ENCODE peak calls at places on chromosomes 13 and 19, in six cellular contexts. I is aorta, H is right cardiac atrium, P is Caco-2, V is stomach, X is colonic mucosa. N is an unnamed sample. For H3K4me1, the result is how much of the 10 kb centered on the place peaks cover.

GRCh38 chr13:39047560-39047959 is 9.3 kb downstream of the NHLRC3 start:
- DNase-seq in I (no peak), H (no peak), P (peak), V (no peak), X (no peak), N (no peak)

GRCh38 chr13:79995334-79995733 is 345.6 kb downstream of the SPRY2 start:
- DNase-seq in I (no peak), H (no peak), P (no peak), V (no peak), X (no peak), N (no peak)

GRCh38 chr19:45632468-45633196 is 6.6 kb downstream of the EML2 start:
- DNase-seq in I (peak), H (peak), P (peak), V (peak), X (peak), N (no peak)

GRCh38 chr19:45440259-45440638 is 16.5 kb upstream of the ERCC1 start:
- DNase-seq in I (no peak), H (no peak), P (no peak), V (no peak), X (no peak), N (no peak)

GRCh38 chr19:31676271-31677004 is 327.2 kb upstream of the TSHZ3 start:
- DNase-seq in I (no peak), H (no peak), P (peak), V (no peak), X (no peak), N (no peak)

GRCh38 chr13:74115138-74115537 is 19.1 kb downstream of the KLF12 start:
- DNase-seq in I (no peak), H (no peak), P (no peak), V (no peak), X (no peak), N (no peak)

GRCh38 chr19:10662384-10663251 is 8.5 kb downstream of the ILF3 start:
- DNase-seq in I (no peak), H (no peak), P (no peak), V (no peak), X (no peak), N (no peak)

GRCh38 chr13:108463365-108463764 is 166.0 kb upstream of the MYO16 start:
- DNase-seq in I (no peak), H (no peak), P (no peak), V (no peak), X (no peak), N (no peak)

GRCh38 chr13:40026741-40027140 is 371.3 kb downstream of the COG6 start:
- DNase-seq in I (no peak), H (no peak), P (no peak), V (no peak), X (no peak), N (no peak)

GRCh38 chr13:106515635-106516254 is 19.7 kb downstream of the EFNB2 start:
- DNase-seq in I (no peak), H (no peak), P (no peak), V (no peak), X (no peak), N (no peak)

GRCh38 chr13:106520205-106521004 is 15.1 kb downstream of the EFNB2 start:
- DNase-seq in I (no peak), H (no peak), P (no peak), V (no peak), X (no peak), N (no peak)

GRCh38 chr13:106518535-106518934 is 16.9 kb downstream of the EFNB2 start:
- DNase-seq in I (no peak), H (no peak), P (no peak), V (no peak), X (no peak), N (no peak)

GRCh38 chr13:106514928-106515634 is 20.4 kb downstream of the EFNB2 start:
- DNase-seq in I (no peak), H (no peak), P (no peak), V (no peak), X (no peak), N (no peak)

DNA sequence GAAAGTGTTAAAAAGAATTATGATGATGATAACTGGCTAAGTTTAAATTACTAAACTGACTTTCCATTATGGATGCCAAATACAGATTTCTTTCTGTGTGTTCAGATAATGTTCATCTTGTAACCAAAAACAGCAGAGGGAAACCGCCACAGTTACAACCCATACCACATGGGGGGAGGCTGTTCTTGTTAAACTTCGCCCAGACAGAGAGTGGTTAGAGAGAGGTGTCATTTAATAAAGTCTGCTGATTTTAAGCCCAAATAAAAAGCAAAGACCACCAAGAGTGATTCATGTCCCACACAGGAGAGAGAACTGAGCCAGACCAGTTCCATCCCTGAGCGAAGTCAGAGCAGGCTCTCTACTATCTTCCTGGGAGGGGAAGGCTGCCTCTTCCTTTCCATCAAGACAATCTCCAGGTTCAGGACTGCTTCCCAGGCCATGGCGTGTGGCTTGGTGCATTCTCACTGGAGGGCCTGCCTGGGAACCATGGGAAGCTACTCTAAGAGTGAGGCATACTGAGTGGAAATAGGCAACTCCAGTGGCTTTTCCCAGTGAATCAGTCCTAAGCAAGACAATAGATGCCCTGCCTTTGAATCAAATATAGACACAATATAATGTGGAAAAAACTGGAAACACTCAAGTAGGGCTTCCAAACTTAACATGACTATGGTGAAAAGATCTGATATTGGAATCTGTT is 18.2 kb downstream of the EFNB2 start:
- DNase-seq in I (no peak), H (no peak), P (no peak), V (no peak), X (no peak), N (no peak)
- H3K4me1 ChIP-seq in I (under half), H (under half), P (under half), V (under half), X (under half), N (under half)

GRCh38 chr19:14149509-14149994 is 13.2 kb upstream of the ASF1B start:
- DNase-seq in I (peak), H (peak), P (no peak), V (peak), X (peak), N (peak)
- H3K4me3 ChIP-seq in I (no peak), H (peak), P (no peak), V (peak), X (no peak), N (peak)

GRCh38 chr13:61466280-61466679 is 50.6 kb upstream of the PCDH20 start:
- DNase-seq in I (no peak), H (no peak), P (peak), V (no peak), X (no peak), N (no peak)

GRCh38 chr13:61463027-61463426 is 47.4 kb upstream of the PCDH20 start:
- DNase-seq in I (no peak), H (no peak), P (no peak), V (no peak), X (no peak), N (no peak)
- H3K4me1 ChIP-seq in I (under half), H (under half), P (under half), V (under half), X (under half), N (under half)

GRCh38 chr13:95734124-95734523 is 57.2 kb downstream of the DNAJC3 start:
- DNase-seq in I (no peak), H (no peak), P (no peak), V (no peak), X (no peak), N (no peak)
- H3K4me3 ChIP-seq in I (no peak), H (no peak), P (no peak), V (no peak), X (no peak), N (no peak)

GRCh38 chr19:51354742-51355148 is 11.4 kb downstream of the ETFB start:
- DNase-seq in I (no peak), H (no peak), P (peak), V (no peak), X (no peak), N (peak)

GRCh38 chr19:51354103-51354741 is 12.0 kb downstream of the ETFB start:
- DNase-seq in I (no peak), H (no peak), P (peak), V (no peak), X (no peak), N (no peak)

GRCh38 chr19:51347209-51347928 is 5.4 kb upstream of the VSIG10L start:
- DNase-seq in I (no peak), H (no peak), P (no peak), V (no peak), X (no peak), N (no peak)

GRCh38 chr19:51352783-51353360 is 10.9 kb upstream of the VSIG10L start:
- DNase-seq in I (no peak), H (no peak), P (no peak), V (no peak), X (no peak), N (no peak)

DNA sequence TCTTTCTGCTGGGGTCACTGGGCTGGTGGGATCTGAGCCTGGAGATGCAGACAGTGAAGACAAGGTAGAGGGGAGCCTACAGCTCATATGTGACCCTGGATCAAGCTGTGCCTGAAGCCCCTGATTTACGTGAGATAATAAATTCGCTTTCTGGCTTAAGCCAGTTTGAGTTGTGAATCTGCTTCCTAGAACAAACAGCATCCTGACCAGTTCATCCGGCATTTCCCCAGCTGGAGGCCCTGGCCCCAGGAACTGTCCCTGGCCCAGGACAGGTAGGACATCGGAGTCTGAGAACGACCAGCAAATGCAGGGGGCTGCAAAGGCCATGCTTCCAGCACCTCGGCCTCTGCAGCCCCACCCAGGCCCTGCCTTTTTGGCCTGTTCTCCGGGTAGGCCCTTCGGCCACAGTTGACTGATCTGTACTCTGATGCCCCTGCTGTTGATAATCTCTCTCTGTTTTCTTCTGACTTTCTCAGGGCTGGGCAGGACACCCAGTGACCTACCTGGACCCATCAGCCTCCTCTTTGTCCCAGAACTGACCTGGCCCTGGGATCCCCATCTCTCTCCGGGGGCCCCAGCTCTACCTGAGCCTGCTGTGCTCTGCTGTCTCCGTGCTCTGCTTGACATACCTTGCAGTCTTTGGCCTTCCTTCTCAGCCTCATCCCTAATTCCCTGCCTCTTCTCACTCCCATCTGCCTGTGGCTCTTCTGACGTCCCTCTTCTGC is 9.5 kb upstream of the VSIG10L start:
- DNase-seq in I (no peak), H (no peak), P (no peak), V (no peak), X (no peak), N (no peak)
- H3K4me1 ChIP-seq in I (under half), H (under half), P (under half), V (under half), X (under half), N (under half)

GRCh38 chr19:33767898-33768413 is 28.7 kb upstream of the KCTD15 start:
- DNase-seq in I (no peak), H (no peak), P (peak), V (no peak), X (no peak), N (no peak)
- H3K4me3 ChIP-seq in I (no peak), H (no peak), P (no peak), V (no peak), X (no peak), N (no peak)